ENCODE peak calls at places on chromosomes 5 and 9, in nine cellular contexts. One of them, this sample, is unnamed.
A peak's percentile ranks its signal among the peaks of the same experiment; 100 is the strongest.

GRCh38 chr5:59660737-59661136 is 232.8 kb downstream of the PDE4D start:
- DNase-seq in activated CD8-positive, alpha-beta T cell treated with anti-CD3 and anti-CD28 coated beads, Interleukin-2, amount 10 ng/mL, durations not matched to agents 7 days and 5 days: no peak
- DNase-seq in DMS53: peak; percentile 71
- DNase-seq in stimulated activated CD4-positive, alpha-beta T cell treated with anti-CD3 and anti-CD28 coated beads, TNF-alpha, amount 100 ng/mL, for 4 hours: no peak
- DNase-seq in HEK293T: peak; percentile 13
- DNase-seq in glutamatergic neuron: no peak
- DNase-seq in GM10248: peak; percentile 20
- DNase-seq in SJSA1: no peak
- DNase-seq in Jurkat, Clone E6-1: no peak
- DNase-seq in this sample: no peak

GRCh38 chr5:137310051-137310730 is 188.9 kb downstream of the SPOCK1 start:
- DNase-seq in HEK293T: no peak
- DNase-seq in activated CD8-positive, alpha-beta T cell treated with anti-CD3 and anti-CD28 coated beads, Interleukin-2, amount 10 ng/mL, durations not matched to agents 7 days and 5 days: no peak
- DNase-seq in DMS53: no peak
- DNase-seq in glutamatergic neuron: no peak
- DNase-seq in Jurkat, Clone E6-1: no peak
- DNase-seq in SJSA1: peak; percentile 84
- DNase-seq in stimulated activated CD4-positive, alpha-beta T cell treated with anti-CD3 and anti-CD28 coated beads, TNF-alpha, amount 100 ng/mL, for 4 hours: no peak
- DNase-seq in GM10248: no peak
- DNase-seq in this sample: no peak

GRCh38 chr9:15389173-15389572 is 33.5 kb upstream of the SNAPC3 start:
- DNase-seq in GM10248: no peak
- DNase-seq in Jurkat, Clone E6-1: no peak
- DNase-seq in activated CD8-positive, alpha-beta T cell treated with anti-CD3 and anti-CD28 coated beads, Interleukin-2, amount 10 ng/mL, durations not matched to agents 7 days and 5 days: no peak
- DNase-seq in glutamatergic neuron: no peak
- DNase-seq in SJSA1: no peak
- DNase-seq in stimulated activated CD4-positive, alpha-beta T cell treated with anti-CD3 and anti-CD28 coated beads, TNF-alpha, amount 100 ng/mL, for 4 hours: no peak
- DNase-seq in HEK293T: no peak
- DNase-seq in DMS53: no peak
- DNase-seq in this sample: no peak

GRCh38 chr5:122076669-122077450 is 1.2 kb downstream of the LOX start:
- DNase-seq in HEK293T: peak; percentile 76
- DNase-seq in activated CD8-positive, alpha-beta T cell treated with anti-CD3 and anti-CD28 coated beads, Interleukin-2, amount 10 ng/mL, durations not matched to agents 7 days and 5 days: peak; percentile 59
- DNase-seq in GM10248: peak; percentile 58
- DNase-seq in DMS53: peak; percentile 89
- DNase-seq in glutamatergic neuron: peak; percentile 89
- DNase-seq in stimulated activated CD4-positive, alpha-beta T cell treated with anti-CD3 and anti-CD28 coated beads, TNF-alpha, amount 100 ng/mL, for 4 hours: no peak
- DNase-seq in SJSA1: peak; percentile 78
- DNase-seq in Jurkat, Clone E6-1: no peak
- DNase-seq in this sample: no peak

GRCh38 chr5:133121611-133122150 is 69.9 kb downstream of the HSPA4 start:
- DNase-seq in stimulated activated CD4-positive, alpha-beta T cell treated with anti-CD3 and anti-CD28 coated beads, TNF-alpha, amount 100 ng/mL, for 4 hours: no peak
- DNase-seq in Jurkat, Clone E6-1: no peak
- DNase-seq in GM10248: no peak
- DNase-seq in glutamatergic neuron: no peak
- DNase-seq in DMS53: no peak
- DNase-seq in HEK293T: no peak
- DNase-seq in SJSA1: no peak
- DNase-seq in activated CD8-positive, alpha-beta T cell treated with anti-CD3 and anti-CD28 coated beads, Interleukin-2, amount 10 ng/mL, durations not matched to agents 7 days and 5 days: no peak
- DNase-seq in this sample: no peak

GRCh38 chr9:112535364-112535763 is 48.7 kb downstream of the KIAA1958 start:
- DNase-seq in activated CD8-positive, alpha-beta T cell treated with anti-CD3 and anti-CD28 coated beads, Interleukin-2, amount 10 ng/mL, durations not matched to agents 7 days and 5 days: no peak
- DNase-seq in stimulated activated CD4-positive, alpha-beta T cell treated with anti-CD3 and anti-CD28 coated beads, TNF-alpha, amount 100 ng/mL, for 4 hours: no peak
- DNase-seq in GM10248: no peak
- DNase-seq in Jurkat, Clone E6-1: no peak
- DNase-seq in HEK293T: no peak
- DNase-seq in DMS53: no peak
- DNase-seq in glutamatergic neuron: no peak
- DNase-seq in SJSA1: no peak
- DNase-seq in this sample: no peak

GRCh38 chr5:4873656-4874055 is 266.5 kb upstream of the ADAMTS16 start:
- DNase-seq in HEK293T: no peak
- DNase-seq in GM10248: no peak
- DNase-seq in glutamatergic neuron: no peak
- DNase-seq in Jurkat, Clone E6-1: no peak
- DNase-seq in SJSA1: no peak
- DNase-seq in stimulated activated CD4-positive, alpha-beta T cell treated with anti-CD3 and anti-CD28 coated beads, TNF-alpha, amount 100 ng/mL, for 4 hours: no peak
- DNase-seq in DMS53: no peak
- DNase-seq in activated CD8-positive, alpha-beta T cell treated with anti-CD3 and anti-CD28 coated beads, Interleukin-2, amount 10 ng/mL, durations not matched to agents 7 days and 5 days: no peak
- DNase-seq in this sample: no peak

GRCh38 chr9:100498592-100498991 is 25.6 kb downstream of the TMEFF1 start:
- DNase-seq in Jurkat, Clone E6-1: no peak
- DNase-seq in DMS53: peak; percentile 61
- DNase-seq in glutamatergic neuron: no peak
- DNase-seq in SJSA1: no peak
- DNase-seq in GM10248: no peak
- DNase-seq in activated CD8-positive, alpha-beta T cell treated with anti-CD3 and anti-CD28 coated beads, Interleukin-2, amount 10 ng/mL, durations not matched to agents 7 days and 5 days: no peak
- DNase-seq in HEK293T: no peak
- DNase-seq in stimulated activated CD4-positive, alpha-beta T cell treated with anti-CD3 and anti-CD28 coated beads, TNF-alpha, amount 100 ng/mL, for 4 hours: no peak
- DNase-seq in this sample: no peak

GRCh38 chr5:61184708-61185107 is 22.4 kb upstream of the SMIM15 start:
- DNase-seq in stimulated activated CD4-positive, alpha-beta T cell treated with anti-CD3 and anti-CD28 coated beads, TNF-alpha, amount 100 ng/mL, for 4 hours: no peak
- DNase-seq in GM10248: no peak
- DNase-seq in Jurkat, Clone E6-1: no peak
- DNase-seq in SJSA1: no peak
- DNase-seq in HEK293T: no peak
- DNase-seq in activated CD8-positive, alpha-beta T cell treated with anti-CD3 and anti-CD28 coated beads, Interleukin-2, amount 10 ng/mL, durations not matched to agents 7 days and 5 days: no peak
- DNase-seq in glutamatergic neuron: no peak
- DNase-seq in DMS53: peak; percentile 27
- DNase-seq in this sample: no peak

GRCh38 chr5:139387611-139388197 is 2.0 kb downstream of the MZB1 start:
- DNase-seq in activated CD8-positive, alpha-beta T cell treated with anti-CD3 and anti-CD28 coated beads, Interleukin-2, amount 10 ng/mL, durations not matched to agents 7 days and 5 days: no peak
- DNase-seq in glutamatergic neuron: no peak
- DNase-seq in GM10248: no peak
- DNase-seq in Jurkat, Clone E6-1: no peak
- DNase-seq in SJSA1: no peak
- DNase-seq in HEK293T: no peak
- DNase-seq in stimulated activated CD4-positive, alpha-beta T cell treated with anti-CD3 and anti-CD28 coated beads, TNF-alpha, amount 100 ng/mL, for 4 hours: no peak
- DNase-seq in DMS53: no peak
- DNase-seq in this sample: no peak

GRCh38 chr5:175082866-175083590 is 358.6 kb downstream of the MSX2 start:
- DNase-seq in activated CD8-positive, alpha-beta T cell treated with anti-CD3 and anti-CD28 coated beads, Interleukin-2, amount 10 ng/mL, durations not matched to agents 7 days and 5 days: no peak
- DNase-seq in stimulated activated CD4-positive, alpha-beta T cell treated with anti-CD3 and anti-CD28 coated beads, TNF-alpha, amount 100 ng/mL, for 4 hours: no peak
- DNase-seq in DMS53: no peak
- DNase-seq in glutamatergic neuron: no peak
- DNase-seq in HEK293T: no peak
- DNase-seq in GM10248: no peak
- DNase-seq in Jurkat, Clone E6-1: no peak
- DNase-seq in SJSA1: no peak
- DNase-seq in this sample: no peak

GRCh38 chr5:141560725-141561483 is 57.9 kb downstream of the DIAPH1 start:
- DNase-seq in Jurkat, Clone E6-1: no peak
- DNase-seq in DMS53: peak; percentile 99
- DNase-seq in GM10248: no peak
- DNase-seq in glutamatergic neuron: peak; percentile 79
- DNase-seq in stimulated activated CD4-positive, alpha-beta T cell treated with anti-CD3 and anti-CD28 coated beads, TNF-alpha, amount 100 ng/mL, for 4 hours: no peak
- DNase-seq in activated CD8-positive, alpha-beta T cell treated with anti-CD3 and anti-CD28 coated beads, Interleukin-2, amount 10 ng/mL, durations not matched to agents 7 days and 5 days: no peak
- DNase-seq in SJSA1: peak; percentile 94
- DNase-seq in HEK293T: no peak
- DNase-seq in this sample: no peak

GRCh38 chr9:86549434-86549833 is 195.2 kb upstream of the TUT7 start:
- DNase-seq in GM10248: no peak
- DNase-seq in DMS53: no peak
- DNase-seq in glutamatergic neuron: no peak
- DNase-seq in SJSA1: no peak
- DNase-seq in activated CD8-positive, alpha-beta T cell treated with anti-CD3 and anti-CD28 coated beads, Interleukin-2, amount 10 ng/mL, durations not matched to agents 7 days and 5 days: no peak
- DNase-seq in stimulated activated CD4-positive, alpha-beta T cell treated with anti-CD3 and anti-CD28 coated beads, TNF-alpha, amount 100 ng/mL, for 4 hours: no peak
- DNase-seq in Jurkat, Clone E6-1: no peak
- DNase-seq in HEK293T: no peak
- DNase-seq in this sample: no peak

GRCh38 chr9:85347541-85347940 is 394.2 kb downstream of the AGTPBP1 start:
- DNase-seq in GM10248: no peak
- DNase-seq in DMS53: no peak
- DNase-seq in activated CD8-positive, alpha-beta T cell treated with anti-CD3 and anti-CD28 coated beads, Interleukin-2, amount 10 ng/mL, durations not matched to agents 7 days and 5 days: no peak
- DNase-seq in glutamatergic neuron: no peak
- DNase-seq in HEK293T: no peak
- DNase-seq in Jurkat, Clone E6-1: no peak
- DNase-seq in SJSA1: no peak
- DNase-seq in stimulated activated CD4-positive, alpha-beta T cell treated with anti-CD3 and anti-CD28 coated beads, TNF-alpha, amount 100 ng/mL, for 4 hours: no peak
- DNase-seq in this sample: no peak

GRCh38 chr5:10635257-10635860 is 71.5 kb downstream of the ANKRD33B start:
- DNase-seq in glutamatergic neuron: no peak
- DNase-seq in stimulated activated CD4-positive, alpha-beta T cell treated with anti-CD3 and anti-CD28 coated beads, TNF-alpha, amount 100 ng/mL, for 4 hours: peak; percentile 48
- DNase-seq in activated CD8-positive, alpha-beta T cell treated with anti-CD3 and anti-CD28 coated beads, Interleukin-2, amount 10 ng/mL, durations not matched to agents 7 days and 5 days: peak; percentile 87
- DNase-seq in SJSA1: peak; percentile 79
- DNase-seq in DMS53: no peak
- DNase-seq in HEK293T: no peak
- DNase-seq in Jurkat, Clone E6-1: no peak
- DNase-seq in GM10248: peak; percentile 85
- DNase-seq in this sample: no peak

GRCh38 chr9:16100596-16101091 is 547.8 kb downstream of the CCDC171 start:
- DNase-seq in stimulated activated CD4-positive, alpha-beta T cell treated with anti-CD3 and anti-CD28 coated beads, TNF-alpha, amount 100 ng/mL, for 4 hours: no peak
- DNase-seq in glutamatergic neuron: peak; percentile 32
- DNase-seq in Jurkat, Clone E6-1: peak; percentile 35
- DNase-seq in DMS53: no peak
- DNase-seq in GM10248: no peak
- DNase-seq in SJSA1: no peak
- DNase-seq in activated CD8-positive, alpha-beta T cell treated with anti-CD3 and anti-CD28 coated beads, Interleukin-2, amount 10 ng/mL, durations not matched to agents 7 days and 5 days: no peak
- DNase-seq in HEK293T: no peak
- DNase-seq in this sample: no peak

GRCh38 chr9:122371851-122372250 is 1.0 kb downstream of the PTGS1 start:
- DNase-seq in activated CD8-positive, alpha-beta T cell treated with anti-CD3 and anti-CD28 coated beads, Interleukin-2, amount 10 ng/mL, durations not matched to agents 7 days and 5 days: no peak
- DNase-seq in Jurkat, Clone E6-1: no peak
- DNase-seq in stimulated activated CD4-positive, alpha-beta T cell treated with anti-CD3 and anti-CD28 coated beads, TNF-alpha, amount 100 ng/mL, for 4 hours: no peak
- DNase-seq in glutamatergic neuron: no peak
- DNase-seq in HEK293T: no peak
- DNase-seq in DMS53: no peak
- DNase-seq in GM10248: no peak
- DNase-seq in SJSA1: no peak
- DNase-seq in this sample: no peak

This sample was measured in T-helper 17 cell.